ENCODE peak calls at places on chromosomes 7 and 10, in five cellular contexts. U is H1, M is K562, Q is GM23338, N is HepG2. O is an unnamed sample.

GRCh38 chr10:121240011-121240410 is 358.2 kb downstream of the FGFR2 start:
- DNase-seq in U (no peak), M (no peak), Q (no peak), N (no peak), O (no peak)

GRCh38 chr10:132974886-132975881 is 32.8 kb upstream of the CFAP46 start:
- DNase-seq in U (no peak), M (no peak), Q (no peak), N (no peak), O (no peak)

GRCh38 chr10:114962441-114962840 is 24.4 kb downstream of the TRUB1 start:
- DNase-seq in U (no peak), M (no peak), Q (no peak), N (no peak), O (no peak)

GRCh38 chr7:81816312-81816711 is 46.5 kb upstream of the HGF start:
- DNase-seq in U (no peak), M (no peak), Q (no peak), N (no peak), O (no peak)

GRCh38 chr10:27252267-27253000 is 11.8 kb upstream of the ACBD5 start:
- DNase-seq in U (no peak), M (peak), Q (peak), N (no peak), O (peak)

GRCh38 chr10:53209941-53210611 is 437.5 kb upstream of the MBL2 start:
- DNase-seq in U (peak), M (no peak), Q (peak), N (peak), O (no peak)

GRCh38 chr7:106358103-106358663 is 73.4 kb upstream of the NAMPT start:
- DNase-seq in U (no peak), M (no peak), Q (no peak), N (no peak), O (no peak)

GRCh38 chr10:52318822-52319464 is 4.9 kb downstream of the DKK1 start:
- DNase-seq in U (no peak), M (no peak), Q (no peak), N (peak), O (no peak)

GRCh38 chr7:136018104-136018503 is 40.9 kb upstream of the MTPN start:
- DNase-seq in U (no peak), M (no peak), Q (no peak), N (no peak), O (no peak)

GRCh38 chr10:44874176-44874575 is 37.0 kb upstream of the TMEM72 start:
- DNase-seq in U (no peak), M (no peak), Q (no peak), N (no peak), O (no peak)

GRCh38 chr10:36251068-36251467 is 609.0 kb upstream of the FZD8 start:
- DNase-seq in U (no peak), M (no peak), Q (no peak), N (peak), O (no peak)

GRCh38 chr7:102028206-102028826 is 210.9 kb downstream of the CUX1 start:
- DNase-seq in U (no peak), M (no peak), Q (no peak), N (no peak), O (no peak)

DNA sequence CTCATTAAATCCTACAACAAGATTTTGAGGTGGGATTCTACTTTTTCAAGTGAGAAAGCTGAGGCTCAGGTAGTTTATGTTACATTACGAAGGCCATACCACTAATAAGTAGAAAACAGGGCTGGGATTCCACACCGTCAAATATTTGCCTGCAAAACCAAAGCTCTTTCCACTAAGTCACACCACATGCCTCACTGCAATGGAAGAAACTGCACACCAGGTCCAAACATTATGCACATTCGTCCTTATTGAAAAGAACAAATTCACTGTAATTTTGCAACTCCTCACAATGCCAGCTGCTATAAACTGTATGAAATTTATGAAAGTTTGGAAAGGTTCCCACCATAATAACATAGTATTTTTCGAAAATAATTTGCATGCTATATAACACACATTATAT is 66.5 kb downstream of the DGKB start:
- DNase-seq in U (no peak), M (no peak), Q (no peak), N (no peak), O (no peak)
- TF ChIP-seq CREB1 in U (no peak), M (no peak), Q (no peak), N (no peak), O (no peak)

DNA sequence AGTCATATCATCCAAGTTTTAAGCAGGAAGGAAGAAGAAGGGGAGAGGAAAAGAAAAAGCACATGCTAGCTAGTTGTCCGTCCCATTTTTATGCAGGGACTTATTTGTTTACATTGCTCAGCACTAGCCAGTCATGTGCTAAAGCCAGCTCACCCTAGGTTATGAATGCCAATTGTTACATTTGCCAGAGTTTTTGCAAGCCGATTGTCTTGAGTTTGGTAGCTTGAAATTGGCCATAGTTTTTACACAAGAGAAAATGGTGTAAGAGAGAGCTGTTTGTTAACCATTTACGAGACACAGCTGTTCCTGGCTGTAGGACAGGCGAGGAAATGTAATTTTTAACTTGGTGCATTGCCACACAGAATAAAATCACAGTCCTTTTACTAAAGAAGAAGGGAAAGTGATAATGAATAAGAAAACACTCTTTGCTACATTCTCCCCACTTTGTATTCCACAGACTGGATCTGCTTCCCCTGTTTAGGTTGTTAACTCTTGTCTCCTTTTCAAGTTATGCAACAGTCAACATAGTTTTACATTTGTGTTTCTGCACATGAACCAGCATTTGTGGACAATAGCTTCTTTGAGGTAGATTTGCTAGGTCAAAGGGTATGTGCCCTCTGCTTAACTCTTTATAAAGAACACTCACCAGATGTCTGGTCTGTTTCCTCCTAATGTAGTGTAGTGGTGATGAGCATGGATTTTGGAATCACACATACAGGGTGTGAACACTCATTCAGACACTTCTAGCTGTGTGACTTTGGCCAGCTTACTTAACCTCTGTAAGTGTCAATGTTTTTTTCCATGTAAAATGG is 357.2 kb downstream of the LRMDA start:
- DNase-seq in U (no peak), M (no peak), Q (no peak), N (peak), O (no peak)
- TF ChIP-seq CREB1 in U (no peak), M (no peak), Q (no peak), N (no peak), O (no peak)

GRCh38 chr10:21330628-21331020 is 194.9 kb downstream of the SKIDA1 start:
- DNase-seq in U (no peak), M (no peak), Q (no peak), N (no peak), O (no peak)

GRCh38 chr10:21337171-21337792 is 188.2 kb downstream of the SKIDA1 start:
- DNase-seq in U (no peak), M (no peak), Q (no peak), N (no peak), O (no peak)

GRCh38 chr10:21334891-21335696 is 190.4 kb downstream of the SKIDA1 start:
- DNase-seq in U (no peak), M (peak), Q (no peak), N (peak), O (no peak)

GRCh38 chr10:21340341-21340740 is 185.1 kb downstream of the SKIDA1 start:
- DNase-seq in U (no peak), M (no peak), Q (no peak), N (no peak), O (no peak)

DNA sequence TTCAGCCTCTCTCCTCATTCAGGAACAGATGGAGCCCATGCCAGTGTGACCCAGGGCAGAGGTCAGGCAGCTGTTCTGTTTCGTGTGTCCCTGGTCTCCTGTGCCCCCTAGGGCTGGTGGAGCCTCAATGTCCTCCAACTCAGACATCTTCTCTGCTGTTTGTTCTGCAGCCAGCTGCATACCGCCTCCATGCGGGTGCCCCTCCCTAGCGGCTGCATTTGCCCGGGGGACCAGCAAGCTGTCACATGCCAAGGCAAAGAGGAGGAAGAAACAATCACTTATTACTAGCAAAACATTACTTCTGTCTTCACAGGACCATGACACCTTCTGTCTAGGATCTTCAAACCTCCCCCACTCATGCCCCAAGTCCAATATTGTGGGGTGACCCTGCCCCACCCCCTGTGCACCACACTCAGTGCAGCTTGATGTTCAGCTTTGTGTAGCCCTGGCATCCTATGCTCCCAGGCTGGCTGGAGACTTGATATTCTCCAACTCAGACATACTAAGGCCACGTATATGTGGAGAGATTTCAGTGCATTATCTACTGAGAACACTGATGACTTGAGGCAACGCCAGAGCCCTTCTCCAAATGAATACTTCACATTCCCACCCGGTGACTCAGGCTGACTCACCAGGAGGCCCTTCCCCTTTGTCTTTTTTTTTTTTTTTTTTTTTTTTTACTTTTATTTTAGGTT is 188.9 kb downstream of the SKIDA1 start:
- DNase-seq in U (peak), M (peak), Q (peak), N (peak), O (peak)
- TF ChIP-seq CREB1 in U (no peak), M (peak), Q (no peak), N (no peak), O (no peak)

DNA sequence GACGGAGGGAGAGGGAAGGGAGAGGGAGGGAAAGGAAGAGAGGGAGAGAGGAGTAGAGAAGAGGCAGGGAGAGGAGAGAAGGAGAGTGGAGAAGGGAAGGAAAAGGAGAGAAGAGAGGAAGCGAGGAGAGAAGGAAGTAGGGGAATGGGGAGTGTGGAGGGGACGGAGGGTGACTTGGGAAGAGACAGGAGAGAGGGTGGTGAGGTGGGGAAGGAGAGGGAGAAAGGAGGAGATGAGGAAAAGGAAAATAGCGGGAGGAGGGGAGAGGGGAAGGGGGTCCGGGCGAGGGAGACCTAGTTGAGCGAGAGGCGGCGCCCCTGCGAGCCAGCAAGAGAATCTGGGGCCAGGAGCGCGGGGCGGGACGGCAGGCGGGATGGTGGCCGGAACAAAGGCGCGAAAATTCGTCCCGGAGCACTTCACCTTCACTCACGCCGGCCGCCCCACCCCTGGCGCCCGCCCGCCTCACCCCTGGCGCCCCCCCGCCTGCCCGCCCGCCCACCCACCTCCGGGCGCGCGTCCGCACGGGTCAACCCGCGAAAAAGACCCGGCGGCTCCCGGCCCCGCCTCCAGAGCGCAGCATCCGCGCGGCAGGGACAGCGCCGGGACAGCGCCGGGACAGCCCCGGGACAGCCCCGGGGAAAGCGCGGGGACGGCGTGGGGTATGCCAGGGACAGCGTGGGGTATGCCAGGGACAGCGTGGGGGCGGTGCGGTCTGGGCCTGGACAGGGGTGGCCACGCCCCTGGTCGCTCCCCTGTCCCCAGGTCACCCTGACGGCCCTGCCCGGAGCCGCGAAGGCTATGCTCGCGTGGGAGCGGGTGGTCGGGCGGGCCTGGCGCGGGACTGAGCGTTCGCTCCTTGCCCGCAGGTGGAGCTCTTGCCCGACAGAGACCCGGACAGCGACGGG is 4.2 kb downstream of the VSTM2A start:
- DNase-seq in U (no peak), M (peak), Q (peak), N (peak), O (peak)
- TF ChIP-seq CREB1 in U (no peak), M (no peak), Q (no peak), N (no peak), O (no peak)

GRCh38 chr7:11754123-11754522 is 77.9 kb downstream of the THSD7A start:
- DNase-seq in U (no peak), M (no peak), Q (no peak), N (no peak), O (no peak)
- TF ChIP-seq CREB1 in U (no peak), M (no peak), Q (no peak), N (no peak), O (no peak)

DNA sequence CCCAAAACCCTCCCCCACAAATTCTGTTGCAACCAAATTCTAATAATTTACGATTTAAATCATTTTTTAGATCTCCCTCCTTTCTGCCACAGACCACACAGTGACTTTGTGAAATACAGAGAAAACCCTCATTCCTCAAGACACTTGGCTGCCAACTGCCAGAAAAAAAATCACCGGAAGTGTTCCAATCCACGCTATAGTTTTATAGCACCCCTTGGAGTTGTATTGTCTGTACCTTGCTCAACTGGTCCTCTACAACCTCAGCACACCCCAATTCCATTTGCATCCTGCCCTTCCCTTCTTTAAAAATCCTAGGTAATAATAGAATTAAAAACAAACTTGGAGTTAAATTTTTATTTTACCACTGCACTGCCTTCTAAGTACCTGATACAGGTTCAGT is 560.0 kb downstream of the PARD3 start:
- DNase-seq in U (no peak), M (no peak), Q (no peak), N (no peak), O (no peak)
- TF ChIP-seq CREB1 in U (no peak), M (no peak), Q (no peak), N (no peak), O (no peak)

GRCh38 chr10:1543596-1543995 is 193.7 kb downstream of the ADARB2 start:
- DNase-seq in U (no peak), M (no peak), Q (no peak), N (no peak), O (peak)

GRCh38 chr10:1544209-1544673 is 193.1 kb downstream of the ADARB2 start:
- DNase-seq in U (no peak), M (no peak), Q (no peak), N (no peak), O (no peak)

GRCh38 chr10:1545524-1545923 is 191.8 kb downstream of the ADARB2 start:
- DNase-seq in U (no peak), M (no peak), Q (no peak), N (no peak), O (no peak)

GRCh38 chr10:1546431-1547110 is 190.8 kb downstream of the ADARB2 start:
- DNase-seq in U (no peak), M (no peak), Q (no peak), N (no peak), O (no peak)

DNA sequence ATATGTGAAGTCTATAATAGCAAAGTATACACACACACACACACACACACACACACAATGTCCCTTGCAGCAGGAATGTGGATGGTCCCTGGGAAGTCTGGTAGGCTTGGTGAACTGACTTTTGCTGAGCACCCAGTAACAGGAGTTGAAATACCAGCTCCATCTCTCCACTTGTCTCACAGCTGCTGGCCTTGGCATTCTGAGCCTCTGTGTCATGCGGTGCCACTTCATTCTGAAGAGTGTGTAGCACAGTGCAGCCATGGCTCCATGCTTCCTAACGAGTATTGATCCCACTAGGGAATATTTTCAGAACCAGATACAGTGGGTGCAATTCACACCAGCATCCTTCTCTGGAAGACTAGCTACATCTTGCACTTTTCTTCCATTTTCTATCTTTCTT is 192.4 kb downstream of the ADARB2 start:
- DNase-seq in U (no peak), M (no peak), Q (no peak), N (no peak), O (no peak)
- TF ChIP-seq CREB1 in U (no peak), M (no peak), Q (no peak), N (no peak), O (no peak)

GRCh38 chr10:110668443-110668842 is 24.3 kb downstream of the RBM20 start:
- DNase-seq in U (no peak), M (no peak), Q (no peak), N (no peak), O (no peak)

GRCh38 chr10:110667620-110668343 is 23.6 kb downstream of the RBM20 start:
- DNase-seq in U (peak), M (no peak), Q (peak), N (no peak), O (peak)

GRCh38 chr10:110666673-110667072 is 22.5 kb downstream of the RBM20 start:
- DNase-seq in U (no peak), M (no peak), Q (no peak), N (no peak), O (no peak)

GRCh38 chr10:110661292-110661691 is 17.2 kb downstream of the RBM20 start:
- DNase-seq in U (no peak), M (no peak), Q (no peak), N (no peak), O (no peak)

DNA sequence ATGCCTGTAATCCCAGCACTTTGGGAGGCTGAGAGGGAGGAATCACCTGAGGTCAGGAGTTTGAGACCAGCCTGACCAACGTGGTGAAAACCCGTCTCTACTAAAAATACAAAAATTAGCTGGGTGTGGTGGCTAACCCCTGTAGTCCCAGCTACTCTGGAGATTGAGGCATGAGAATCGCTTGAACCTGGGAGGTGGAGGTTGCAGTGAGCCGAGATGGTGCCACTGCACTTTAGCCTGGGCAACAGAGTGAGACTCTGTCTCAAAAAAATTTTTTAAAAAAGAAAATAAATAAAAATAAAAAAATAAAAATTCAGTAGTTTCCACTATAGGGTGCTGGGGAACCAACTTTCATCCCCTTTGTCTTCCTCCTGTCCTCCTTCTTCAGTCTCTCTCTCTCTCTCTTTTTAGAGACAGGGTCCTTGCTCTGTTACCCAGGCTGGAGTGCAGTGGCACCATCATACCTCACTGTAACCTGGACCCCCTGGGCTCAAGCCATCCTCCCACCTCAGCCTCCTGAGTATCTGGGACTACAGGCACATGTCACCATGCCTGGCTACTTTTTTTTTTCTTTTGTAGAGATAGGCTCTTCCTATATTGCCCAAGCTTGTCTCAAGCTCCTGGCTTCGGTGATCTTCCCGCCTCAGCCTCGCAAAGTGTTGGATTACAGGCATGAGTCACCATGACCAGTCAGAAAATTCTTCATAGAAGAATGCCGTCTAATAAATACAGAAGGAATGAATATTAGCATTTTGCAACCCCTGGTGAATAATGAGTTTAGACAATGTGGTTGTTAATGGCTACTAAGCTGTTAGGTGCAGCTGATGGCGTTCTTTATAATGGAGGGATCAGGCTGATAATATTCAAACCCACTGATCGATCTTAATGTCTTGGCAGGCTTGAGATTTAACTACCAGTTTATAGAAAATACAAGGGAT is 20.6 kb downstream of the RBM20 start:
- DNase-seq in U (no peak), M (no peak), Q (no peak), N (peak), O (no peak)
- TF ChIP-seq CREB1 in U (no peak), M (no peak), Q (no peak), N (no peak), O (no peak)

O was measured in WTC11.